ENCODE peak calls at places on chromosomes 2 and 18, in ten cellular contexts. Z is SK-N-SH treated with all-trans-retinoic acid at 6 μM for 48 hours; M is Right ventricle myocardium inferior; T is activated naive CD4-positive, alpha-beta T cell treated with anti-CD3 and anti-CD28 coated beads, Interleukin-2, amount 50 U/mL, for 72 hours; B is stimulated activated naive CD8-positive, alpha-beta T cell treated with anti-CD3 and anti-CD28 coated beads, Interleukin-15, Interleukin-2, amounts not matched to agents 100 U/mL and 50 U/mL, for 24 hours; A is sciatic nerve; J is HCT116; H is naive thymus-derived CD8-positive, alpha-beta T cell; P is T-cell; L is lung. G is an unnamed sample.

GRCh38 chr2:26017464-26018183 is 16.3 kb upstream of the RAB10 start:
- ATAC-seq in P (no peak), Z (peak), L (no peak), A (no peak), T (no peak), B (no peak), M (no peak), J (peak), H (no peak), G (no peak)

GRCh38 chr2:62412347-62412742 is 93.7 kb downstream of the TMEM17 start:
- ATAC-seq in T (no peak), P (peak), J (peak), A (no peak), M (no peak), H (no peak), L (no peak), Z (no peak), B (no peak), G (no peak)

GRCh38 chr2:67515538-67515937 is 118.4 kb downstream of the ETAA1 start:
- ATAC-seq in Z (no peak), B (no peak), H (no peak), T (no peak), A (no peak), M (no peak), P (no peak), J (no peak), L (no peak), G (no peak)

GRCh38 chr2:30039101-30039500 is 107.7 kb upstream of the YPEL5 start:
- ATAC-seq in T (no peak), M (no peak), H (no peak), L (no peak), B (no peak), Z (no peak), P (no peak), A (no peak), J (no peak), G (no peak)

GRCh38 chr2:101753207-101753616 is 55.7 kb downstream of the MAP4K4 start:
- ATAC-seq in J (no peak), H (no peak), P (no peak), A (peak), B (no peak), Z (peak), M (no peak), L (no peak), T (no peak), G (no peak)

GRCh38 chr2:3035385-3036050 is 342.1 kb downstream of the EIPR1 start:
- ATAC-seq in H (no peak), T (no peak), B (no peak), A (no peak), J (no peak), P (no peak), M (no peak), L (no peak), Z (no peak), G (no peak)

GRCh38 chr2:148557844-148558436 is 86.6 kb upstream of the EPC2 start:
- ATAC-seq in B (no peak), M (no peak), L (no peak), H (no peak), P (no peak), T (peak), J (peak), A (no peak), Z (no peak), G (no peak)

GRCh38 chr18:45104071-45104440 is 423.4 kb downstream of the SETBP1 start:
- ATAC-seq in Z (no peak), M (no peak), B (no peak), L (no peak), A (no peak), P (no peak), T (no peak), H (no peak), J (no peak), G (no peak)

GRCh38 chr2:105786231-105787230 is 41.8 kb downstream of the NCK2 start:
- ATAC-seq in B (no peak), M (peak), J (no peak), L (no peak), P (no peak), A (no peak), H (no peak), T (peak), Z (no peak), G (no peak)

GRCh38 chr18:62018034-62018760 is 125.4 kb upstream of the RNF152 start:
- ATAC-seq in M (peak), H (no peak), Z (peak), B (no peak), L (no peak), P (no peak), T (no peak), A (peak), J (no peak), G (peak)

GRCh38 chr2:164824865-164825264 is 16.8 kb downstream of the COBLL1 start:
- ATAC-seq in H (no peak), B (no peak), T (no peak), Z (peak), A (no peak), J (no peak), P (no peak), M (no peak), L (no peak), G (no peak)

GRCh38 chr2:209519271-209519670 is 95.4 kb downstream of the MAP2 start:
- ATAC-seq in T (no peak), P (no peak), J (no peak), L (no peak), M (no peak), B (no peak), A (no peak), Z (no peak), H (no peak), G (no peak)

GRCh38 chr2:47050021-47050760 is 104.9 kb downstream of the STPG4 start:
- ATAC-seq in M (no peak), B (no peak), A (peak), L (no peak), P (no peak), J (no peak), H (no peak), Z (no peak), T (peak), G (no peak)

GRCh38 chr2:101231937-101232336 is 20.7 kb upstream of the CNOT11 start:
- ATAC-seq in M (no peak), L (no peak), B (no peak), Z (no peak), H (no peak), P (no peak), J (no peak), A (no peak), T (no peak), G (no peak)

GRCh38 chr18:57077786-57078552 is 68.9 kb upstream of the BOD1L2 start:
- ATAC-seq in T (peak), Z (no peak), P (peak), J (no peak), A (peak), M (no peak), B (peak), H (peak), L (no peak), G (no peak)

G was measured in gastroesophageal sphincter.